ENCODE peak calls at places on chromosomes 12 and 14, in seven cellular contexts. Q, J, E, I, W, L and A are unnamed samples.

GRCh38 chr12:116559330-116560080 is at the start of gene MAP1LC3B2:
- DNase-seq in I (no peak), Q (peak), L (peak), E (no peak), J (peak), W (peak), A (peak)

GRCh38 chr12:76152161-76152807 is 67.8 kb upstream of the NAP1L1 start:
- DNase-seq in E (no peak), J (no peak), L (no peak), W (no peak), Q (no peak), I (no peak), A (no peak)

GRCh38 chr12:67531051-67531450 is 117.5 kb upstream of the DYRK2 start:
- DNase-seq in I (no peak), Q (no peak), J (no peak), E (no peak), W (no peak), L (no peak), A (no peak)

GRCh38 chr14:35482994-35483515 is 50.9 kb upstream of the INSM2 start:
- DNase-seq in W (no peak), Q (no peak), J (no peak), I (no peak), L (no peak), E (no peak), A (no peak)

GRCh38 chr12:93275589-93275988 is 102.1 kb upstream of the NUDT4 start:
- DNase-seq in W (no peak), J (no peak), E (no peak), Q (no peak), L (no peak), I (no peak), A (no peak)

GRCh38 chr14:55454264-55455151 is 14.1 kb upstream of the TBPL2 start:
- DNase-seq in E (peak), Q (peak), L (peak), J (no peak), I (no peak), W (peak), A (peak)

GRCh38 chr12:47636908-47637780 is 68.7 kb downstream of the RPAP3 start:
- DNase-seq in E (peak), I (no peak), W (peak), J (peak), Q (peak), L (peak), A (no peak)

GRCh38 chr12:50077099-50077498 is 8.0 kb upstream of the SMARCD1 start:
- DNase-seq in Q (no peak), J (no peak), W (no peak), E (no peak), L (no peak), I (no peak), A (no peak)

GRCh38 chr14:101472518-101472849 is 88.8 kb upstream of the DIO3 start:
- DNase-seq in Q (no peak), W (no peak), J (no peak), E (no peak), L (no peak), I (no peak), A (no peak)

GRCh38 chr14:61643546-61643945 is 51.8 kb upstream of the HIF1A start:
- DNase-seq in L (peak), Q (peak), W (no peak), J (no peak), E (no peak), I (no peak), A (peak)

GRCh38 chr14:70919774-70920173 is 12.5 kb downstream of the PCNX1 start:
- DNase-seq in L (no peak), J (no peak), E (no peak), Q (peak), W (no peak), I (no peak), A (peak)

GRCh38 chr14:104969741-104970230 is 8.4 kb downstream of the AHNAK2 start:
- DNase-seq in E (no peak), I (no peak), J (no peak), Q (no peak), W (no peak), L (no peak), A (no peak)

GRCh38 chr12:88111074-88111652 is 30.7 kb downstream of the CEP290 start:
- DNase-seq in L (peak), E (peak), W (no peak), Q (peak), I (peak), J (no peak), A (peak)

GRCh38 chr12:119649202-119649808 is 18.6 kb upstream of the PRKAB1 start:
- DNase-seq in Q (no peak), J (no peak), W (no peak), E (no peak), L (no peak), I (peak), A (no peak)

GRCh38 chr12:5135126-5135525 is 91.4 kb downstream of the KCNA5 start:
- DNase-seq in E (no peak), I (no peak), J (no peak), W (no peak), L (no peak), Q (no peak), A (no peak)

GRCh38 chr12:56046027-56046780 is 4.5 kb downstream of the RPS26 start:
- DNase-seq in L (no peak), E (no peak), W (no peak), I (no peak), Q (no peak), J (no peak), A (no peak)

GRCh38 chr12:105670664-105671063 is 340.2 kb downstream of the C12orf75 start:
- DNase-seq in I (no peak), Q (no peak), J (no peak), W (no peak), L (no peak), E (peak), A (no peak)

GRCh38 chr14:105023791-105024480 is 3.1 kb upstream of the CDCA4 start:
- DNase-seq in I (no peak), Q (peak), E (no peak), L (peak), W (no peak), J (no peak), A (peak)

GRCh38 chr12:46786774-46787173 is 39.0 kb downstream of the SLC38A4 start:
- DNase-seq in W (no peak), J (no peak), Q (peak), L (peak), I (no peak), E (no peak), A (peak)

GRCh38 chr14:52402812-52403526 is 88.9 kb downstream of the PTGER2 start:
- DNase-seq in L (no peak), E (no peak), I (no peak), Q (no peak), W (no peak), J (no peak), A (peak)

GRCh38 chr12:701896-702539 is 38.8 kb upstream of the NINJ2 start:
- DNase-seq in E (no peak), W (no peak), I (no peak), L (no peak), Q (no peak), J (no peak), A (no peak)

GRCh38 chr12:116273813-116274551 is 3.5 kb downstream of the MED13L start:
- DNase-seq in L (no peak), E (no peak), W (no peak), I (no peak), Q (no peak), J (no peak), A (no peak)

GRCh38 chr14:73719791-73720190 is 5.6 kb upstream of the PNMA1 start:
- DNase-seq in L (no peak), W (no peak), Q (no peak), E (no peak), J (no peak), I (no peak), A (peak)

GRCh38 chr12:117599849-117600248 is 238.4 kb upstream of the NOS1 start:
- DNase-seq in E (no peak), J (no peak), L (no peak), W (no peak), I (no peak), Q (no peak), A (no peak)

GRCh38 chr14:33992274-33993050 is 41.6 kb upstream of the EGLN3 start:
- DNase-seq in W (no peak), Q (no peak), L (peak), I (no peak), E (no peak), J (no peak), A (no peak)

GRCh38 chr14:70709726-70710382 is 68.1 kb downstream of the TTC9 start:
- DNase-seq in Q (no peak), J (peak), L (peak), I (no peak), W (no peak), E (peak), A (no peak)

GRCh38 chr12:104456950-104457745 is 400 bp downstream of the CHST11 start:
- DNase-seq in I (peak), W (peak), Q (peak), J (peak), E (peak), L (peak), A (peak)

GRCh38 chr12:127717293-127717692 is 549.7 kb upstream of the TMEM132C start:
- DNase-seq in L (no peak), W (no peak), I (no peak), E (no peak), Q (no peak), J (no peak), A (no peak)

GRCh38 chr14:93892923-93893549 is 34.1 kb upstream of the FAM181A start:
- DNase-seq in I (peak), E (peak), L (peak), Q (peak), J (peak), W (peak), A (peak)

GRCh38 chr12:108644743-108645120 is 11.0 kb upstream of the SELPLG start:
- DNase-seq in I (no peak), L (no peak), E (no peak), Q (no peak), J (peak), W (no peak), A (no peak)
- H2BK5ac ChIP-seq in I (no peak), L (peak), E (no peak), Q (no peak), J (no peak), W (no peak), A (no peak)

DNA sequence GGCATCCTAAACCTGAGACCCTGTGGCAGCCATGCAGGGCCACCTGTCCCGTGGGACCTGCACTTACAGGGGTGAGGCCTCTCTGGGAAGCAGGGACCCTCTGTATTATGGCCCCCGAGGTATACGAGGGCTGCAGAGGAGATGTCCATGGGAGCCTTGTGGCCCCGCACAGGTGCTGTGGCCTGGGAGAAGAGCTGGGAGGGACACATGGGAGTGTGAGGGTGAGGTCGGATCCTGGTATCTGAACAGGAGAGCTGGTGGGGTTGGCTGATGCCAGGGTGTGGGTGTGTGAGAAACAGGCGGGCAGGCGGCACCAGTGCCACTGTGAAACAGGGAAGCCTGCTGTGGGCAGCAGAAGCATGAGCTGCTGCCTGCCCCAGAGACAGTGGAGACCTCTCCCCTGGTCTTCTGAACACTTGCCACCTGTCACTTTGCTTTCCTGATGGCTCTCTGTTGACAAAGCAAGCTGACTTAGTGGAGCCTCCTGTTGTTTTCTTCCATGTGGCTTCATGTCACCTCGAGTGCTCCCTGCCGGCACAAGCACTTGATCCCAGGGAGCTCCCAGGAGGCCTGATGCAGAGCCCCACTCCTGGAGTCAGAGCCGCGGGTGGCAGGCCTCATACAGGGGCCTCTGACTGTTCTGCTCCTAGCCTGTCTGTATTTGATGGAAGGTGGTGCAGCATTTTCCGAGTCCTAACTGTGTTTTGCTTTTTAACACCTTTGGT is 19.8 kb upstream of the AMN start:
- DNase-seq in J (no peak), E (no peak), Q (no peak), L (no peak), W (no peak), I (no peak), A (no peak)
- H2BK5ac ChIP-seq in J (no peak), E (no peak), Q (no peak), L (no peak), W (no peak), I (no peak), A (no peak)

GRCh38 chr12:124354400-124354799 is 59.5 kb downstream of the RFLNA start:
- DNase-seq in E (no peak), L (no peak), W (no peak), Q (no peak), J (no peak), I (no peak), A (no peak)
- H2BK5ac ChIP-seq in E (no peak), L (no peak), W (no peak), Q (no peak), J (no peak), I (peak), A (no peak)

DNA sequence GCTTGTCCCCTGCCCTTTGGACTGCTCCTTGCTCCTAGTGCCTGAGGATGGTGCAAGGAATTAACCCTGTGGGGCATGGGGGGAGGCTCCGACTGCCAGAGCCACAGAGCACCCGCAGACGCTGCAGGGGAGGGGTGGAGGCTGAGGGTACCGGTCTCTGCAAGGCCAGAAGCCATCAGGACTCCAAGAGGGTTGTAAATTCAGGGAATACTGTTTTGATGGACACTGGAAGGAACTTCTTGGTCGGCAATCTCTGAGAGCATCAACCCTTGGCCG is 16.9 kb upstream of the FIGNL2 start:
- DNase-seq in Q (no peak), J (no peak), E (no peak), L (no peak), W (no peak), I (no peak), A (no peak)
- H2BK5ac ChIP-seq in Q (no peak), J (no peak), E (no peak), L (peak), W (peak), I (no peak), A (no peak)